ENCODE peak calls at places on chromosomes 13 and 19, in seven cellular contexts. J is coronary artery, Z is progenitor cell of endocrine pancreas, E is fibroblast of pulmonary artery, C is AG10803, F is AG04449, O is HFFc6. H is an unnamed sample.

GRCh38 chr19:32802840-32803239 is 66.7 kb downstream of the SLC7A9 start:
- DNase-seq in F (no peak), E (no peak), O (no peak), J (no peak), C (no peak), Z (no peak), H (no peak)

GRCh38 chr19:32223595-32224370 is 121.6 kb upstream of the ZNF507 start:
- DNase-seq in J (no peak), Z (no peak), C (no peak), O (no peak), F (no peak), E (no peak), H (peak)

GRCh38 chr13:90545070-90545840 is 802.2 kb upstream of the MIR17HG start:
- DNase-seq in J (no peak), Z (no peak), O (no peak), E (peak), C (no peak), F (no peak), H (no peak)

GRCh38 chr13:66984241-66984640 is 245.9 kb downstream of the PCDH9 start:
- DNase-seq in J (no peak), E (peak), F (no peak), C (no peak), Z (no peak), O (no peak), H (no peak)

GRCh38 chr13:95463516-95463915 is 89.0 kb upstream of the CLDN10 start:
- DNase-seq in J (no peak), C (no peak), Z (no peak), F (no peak), E (peak), O (no peak), H (no peak)

GRCh38 chr19:5054551-5055456 is 85.9 kb downstream of the KDM4B start:
- DNase-seq in E (no peak), F (no peak), O (no peak), J (no peak), C (no peak), Z (no peak), H (no peak)

GRCh38 chr19:31312004-31312403 is 37.2 kb downstream of the TSHZ3 start:
- DNase-seq in C (peak), F (peak), J (no peak), Z (no peak), O (peak), E (peak), H (no peak)

GRCh38 chr19:40006273-40006691 is 9.4 kb downstream of the ZNF546 start:
- DNase-seq in O (peak), Z (no peak), F (peak), E (peak), C (peak), J (no peak), H (no peak)

GRCh38 chr19:16197188-16197621 is 506 bp upstream of the AP1M1 start:
- DNase-seq in Z (no peak), O (peak), J (no peak), C (peak), E (peak), F (peak), H (no peak)

GRCh38 chr19:56608274-56608964 is 13.3 kb downstream of the ZNF71 start:
- DNase-seq in J (no peak), O (no peak), E (no peak), F (no peak), C (no peak), Z (no peak), H (no peak)

GRCh38 chr19:10812902-10813404 is 23.1 kb downstream of the TMED1 start:
- DNase-seq in C (peak), E (peak), Z (no peak), J (no peak), F (peak), O (peak), H (no peak)

GRCh38 chr19:34282611-34283519 is 28.5 kb downstream of the GARRE1 start:
- DNase-seq in E (no peak), C (no peak), J (no peak), O (no peak), Z (no peak), F (no peak), H (no peak)

GRCh38 chr13:99004931-99005330 is 27.1 kb upstream of the DOCK9 start:
- DNase-seq in J (no peak), F (no peak), E (no peak), O (no peak), Z (no peak), C (no peak), H (no peak)

GRCh38 chr19:53642381-53643099 is 10.7 kb downstream of the DPRX start:
- DNase-seq in C (no peak), J (no peak), O (no peak), Z (no peak), E (no peak), F (no peak), H (no peak)

DNA sequence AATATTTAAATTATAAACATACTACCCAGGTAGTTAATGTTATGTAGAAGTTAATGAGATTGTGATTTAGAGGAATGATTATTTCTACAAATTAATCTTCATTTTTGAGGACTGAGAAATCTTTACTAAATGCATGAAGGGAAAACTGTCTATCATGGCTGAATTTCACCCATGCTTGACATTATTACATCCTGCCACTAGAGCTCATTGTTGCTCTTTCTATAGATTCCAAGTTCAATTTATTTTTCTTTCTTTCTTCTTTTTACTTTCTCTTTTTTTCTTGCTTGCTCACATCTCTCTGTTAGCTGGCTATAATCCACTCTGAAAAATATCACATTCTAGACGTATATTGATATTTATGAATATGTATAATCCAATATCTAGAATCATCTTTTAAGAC is 505.0 kb upstream of the KLHL1 start:
- DNase-seq in E (peak), Z (no peak), J (no peak), O (no peak), F (no peak), C (no peak), H (no peak)
- TF ChIP-seq CTCF in E (no peak), Z (peak), J (no peak), O (peak), F (no peak), C (no peak), H (peak)

GRCh38 chr13:73844986-73845385 is 289.2 kb downstream of the KLF12 start:
- DNase-seq in Z (no peak), O (no peak), C (peak), E (peak), J (no peak), F (no peak), H (no peak)

GRCh38 chr13:73849292-73849691 is 284.9 kb downstream of the KLF12 start:
- DNase-seq in Z (no peak), F (no peak), O (peak), J (no peak), C (peak), E (peak), H (no peak)

GRCh38 chr13:73851104-73851503 is 283.1 kb downstream of the KLF12 start:
- DNase-seq in Z (no peak), F (no peak), E (no peak), C (no peak), J (no peak), O (no peak), H (no peak)

GRCh38 chr13:73850104-73850898 is 283.9 kb downstream of the KLF12 start:
- DNase-seq in Z (no peak), C (no peak), O (no peak), E (no peak), F (no peak), J (no peak), H (no peak)
- TF ChIP-seq CTCF in Z (no peak), C (no peak), O (no peak), E (no peak), F (no peak), J (no peak), H (no peak)

GRCh38 chr13:40592035-40592434 is 74.4 kb downstream of the FOXO1 start:
- DNase-seq in F (no peak), Z (no peak), E (no peak), J (no peak), O (no peak), C (no peak), H (no peak)
- TF ChIP-seq CTCF in F (no peak), Z (no peak), E (no peak), J (no peak), O (no peak), C (no peak), H (no peak)

GRCh38 chr13:104953588-104953987 is 1581.9 kb downstream of the EFNB2 start:
- DNase-seq in Z (no peak), E (no peak), O (no peak), C (no peak), J (no peak), F (peak), H (no peak)
- TF ChIP-seq CTCF in Z (no peak), E (no peak), O (no peak), C (no peak), J (no peak), F (no peak), H (no peak)